ENCODE peak calls at places on chromosomes 1 and 21, in nine cellular contexts. I, F, Z, G, Q, N, V, S and K are unnamed samples.

GRCh38 chr1:10530756-10531155 is 56.0 kb downstream of the PEX14 start:
- DNase-seq in I (no peak), F (no peak), Z (no peak), G (no peak), Q (peak), N (no peak), V (no peak), S (no peak), K (no peak)

GRCh38 chr1:114063544-114063943 is 84.3 kb downstream of the OLFML3 start:
- DNase-seq in I (no peak), F (no peak), Z (no peak), G (no peak), Q (no peak), N (no peak), V (no peak), S (no peak), K (no peak)

GRCh38 chr1:93988634-93989350 is 79.6 kb upstream of the GCLM start:
- DNase-seq in I (no peak), F (no peak), Z (no peak), G (no peak), Q (peak), N (peak), V (peak), S (peak), K (no peak)

GRCh38 chr1:15764269-15764764 is 5.7 kb downstream of the FBLIM1 start:
- DNase-seq in I (no peak), F (no peak), Z (no peak), G (no peak), Q (peak), N (no peak), V (no peak), S (peak), K (no peak)

GRCh38 chr1:44786138-44786840 is 1.7 kb downstream of the BEST4 start:
- DNase-seq in I (peak), F (peak), Z (peak), G (no peak), Q (peak), N (peak), V (peak), S (no peak), K (peak)

GRCh38 chr1:171583581-171584194 is 38.4 kb upstream of the MYOCOS start:
- DNase-seq in I (no peak), F (no peak), Z (no peak), G (no peak), Q (no peak), N (no peak), V (no peak), S (no peak), K (no peak)

GRCh38 chr1:162019006-162019405 is 4.7 kb downstream of the OLFML2B start:
- DNase-seq in I (no peak), F (no peak), Z (no peak), G (peak), Q (no peak), N (no peak), V (peak), S (peak), K (no peak)

GRCh38 chr1:45198185-45198584 is 8.2 kb downstream of the ZSWIM5 start:
- DNase-seq in I (no peak), F (no peak), Z (no peak), G (no peak), Q (no peak), N (no peak), V (no peak), S (no peak), K (no peak)

GRCh38 chr1:29525941-29526340 is 289.6 kb downstream of the PTPRU start:
- DNase-seq in I (no peak), F (no peak), Z (no peak), G (no peak), Q (no peak), N (no peak), V (no peak), S (no peak), K (no peak)

GRCh38 chr1:155504207-155504606 is 58.4 kb downstream of the ASH1L start:
- DNase-seq in I (no peak), F (no peak), Z (no peak), G (peak), Q (no peak), N (peak), V (peak), S (peak), K (no peak)

GRCh38 chr21:29343517-29343916 is 44.8 kb downstream of the BACH1 start:
- DNase-seq in I (no peak), F (no peak), Z (no peak), G (no peak), Q (no peak), N (no peak), V (peak), S (no peak), K (no peak)

GRCh38 chr1:19925342-19926070 is 2.1 kb upstream of the PLA2G2E start:
- DNase-seq in I (no peak), F (no peak), Z (no peak), G (no peak), Q (peak), N (no peak), V (no peak), S (peak), K (no peak)

GRCh38 chr1:56448937-56449336 is 130.4 kb downstream of the PLPP3 start:
- DNase-seq in I (no peak), F (no peak), Z (no peak), G (no peak), Q (no peak), N (no peak), V (no peak), S (peak), K (no peak)

GRCh38 chr1:55150880-55151582 is 64.1 kb downstream of the USP24 start:
- DNase-seq in I (no peak), F (no peak), Z (no peak), G (no peak), Q (no peak), N (peak), V (no peak), S (no peak), K (no peak)

GRCh38 chr1:30731806-30732276 is 8.5 kb upstream of the MATN1 start:
- DNase-seq in I (no peak), F (peak), Z (no peak), G (no peak), Q (no peak), N (no peak), V (no peak), S (no peak), K (peak)